ENCODE peak calls at places on chromosome 10, in ten cellular contexts. One of them, this sample, is unnamed.

GRCh38 chr10:12348870-12349627 is at the start of gene CAMK1D:
- DNase-seq in uterus: peak
- DNase-seq in activated CD4-positive, alpha-beta memory T cell treated with anti-CD3 and anti-CD28 coated beads for 36 hours: peak
- DNase-seq in nephron progenitor cell: peak
- DNase-seq in NCI-H2171 treated with DMSO at 0.1 percent for 48 hours: peak
- DNase-seq in AG10803: peak
- DNase-seq in CD8-positive, alpha-beta memory T cell: peak
- DNase-seq in GM10248: peak
- DNase-seq in posterior vena cava: peak
- DNase-seq in occipital lobe: peak
- DNase-seq in this sample: peak

GRCh38 chr10:67327626-67328535 is 368.1 kb downstream of the CTNNA3 start:
- DNase-seq in activated CD4-positive, alpha-beta memory T cell treated with anti-CD3 and anti-CD28 coated beads for 36 hours: no peak
- DNase-seq in uterus: no peak
- DNase-seq in nephron progenitor cell: no peak
- DNase-seq in GM10248: no peak
- DNase-seq in posterior vena cava: peak
- DNase-seq in occipital lobe: no peak
- DNase-seq in CD8-positive, alpha-beta memory T cell: no peak
- DNase-seq in AG10803: no peak
- DNase-seq in NCI-H2171 treated with DMSO at 0.1 percent for 48 hours: no peak
- DNase-seq in this sample: no peak

GRCh38 chr10:61733358-61733940 is 70.7 kb downstream of the CABCOCO1 start:
- DNase-seq in GM10248: peak
- DNase-seq in uterus: peak
- DNase-seq in AG10803: peak
- DNase-seq in posterior vena cava: no peak
- DNase-seq in NCI-H2171 treated with DMSO at 0.1 percent for 48 hours: peak
- DNase-seq in nephron progenitor cell: peak
- DNase-seq in occipital lobe: no peak
- DNase-seq in activated CD4-positive, alpha-beta memory T cell treated with anti-CD3 and anti-CD28 coated beads for 36 hours: peak
- DNase-seq in CD8-positive, alpha-beta memory T cell: no peak
- DNase-seq in this sample: peak

GRCh38 chr10:69731184-69731583 is 70.5 kb upstream of the COL13A1 start:
- DNase-seq in NCI-H2171 treated with DMSO at 0.1 percent for 48 hours: no peak
- DNase-seq in uterus: no peak
- DNase-seq in posterior vena cava: peak
- DNase-seq in GM10248: no peak
- DNase-seq in nephron progenitor cell: no peak
- DNase-seq in activated CD4-positive, alpha-beta memory T cell treated with anti-CD3 and anti-CD28 coated beads for 36 hours: no peak
- DNase-seq in AG10803: peak
- DNase-seq in occipital lobe: no peak
- DNase-seq in CD8-positive, alpha-beta memory T cell: no peak
- DNase-seq in this sample: no peak

GRCh38 chr10:5588603-5589002 is 63.8 kb downstream of the CALML3 start:
- DNase-seq in CD8-positive, alpha-beta memory T cell: no peak
- DNase-seq in GM10248: no peak
- DNase-seq in posterior vena cava: peak
- DNase-seq in AG10803: no peak
- DNase-seq in NCI-H2171 treated with DMSO at 0.1 percent for 48 hours: no peak
- DNase-seq in nephron progenitor cell: no peak
- DNase-seq in uterus: no peak
- DNase-seq in occipital lobe: no peak
- DNase-seq in activated CD4-positive, alpha-beta memory T cell treated with anti-CD3 and anti-CD28 coated beads for 36 hours: no peak
- DNase-seq in this sample: no peak

GRCh38 chr10:76403876-76404275 is 972.5 kb downstream of the LRMDA start:
- DNase-seq in GM10248: no peak
- DNase-seq in AG10803: peak
- DNase-seq in posterior vena cava: no peak
- DNase-seq in uterus: no peak
- DNase-seq in occipital lobe: no peak
- DNase-seq in activated CD4-positive, alpha-beta memory T cell treated with anti-CD3 and anti-CD28 coated beads for 36 hours: no peak
- DNase-seq in CD8-positive, alpha-beta memory T cell: no peak
- DNase-seq in NCI-H2171 treated with DMSO at 0.1 percent for 48 hours: no peak
- DNase-seq in nephron progenitor cell: no peak
- DNase-seq in this sample: peak

GRCh38 chr10:34651796-34652195 is 163.3 kb downstream of the PARD3 start:
- DNase-seq in NCI-H2171 treated with DMSO at 0.1 percent for 48 hours: no peak
- DNase-seq in occipital lobe: no peak
- DNase-seq in GM10248: no peak
- DNase-seq in activated CD4-positive, alpha-beta memory T cell treated with anti-CD3 and anti-CD28 coated beads for 36 hours: no peak
- DNase-seq in nephron progenitor cell: no peak
- DNase-seq in AG10803: peak
- DNase-seq in posterior vena cava: no peak
- DNase-seq in uterus: no peak
- DNase-seq in CD8-positive, alpha-beta memory T cell: no peak
- DNase-seq in this sample: no peak

GRCh38 chr10:30645340-30645827 is 15.8 kb upstream of the LYZL2 start:
- DNase-seq in uterus: no peak
- DNase-seq in GM10248: no peak
- DNase-seq in NCI-H2171 treated with DMSO at 0.1 percent for 48 hours: peak
- DNase-seq in posterior vena cava: no peak
- DNase-seq in activated CD4-positive, alpha-beta memory T cell treated with anti-CD3 and anti-CD28 coated beads for 36 hours: peak
- DNase-seq in AG10803: peak
- DNase-seq in nephron progenitor cell: peak
- DNase-seq in occipital lobe: no peak
- DNase-seq in CD8-positive, alpha-beta memory T cell: no peak
- DNase-seq in this sample: peak

GRCh38 chr10:2925631-2926030 is 141.7 kb upstream of the PFKP start:
- DNase-seq in NCI-H2171 treated with DMSO at 0.1 percent for 48 hours: no peak
- DNase-seq in uterus: peak
- DNase-seq in occipital lobe: no peak
- DNase-seq in nephron progenitor cell: no peak
- DNase-seq in AG10803: peak
- DNase-seq in posterior vena cava: peak
- DNase-seq in activated CD4-positive, alpha-beta memory T cell treated with anti-CD3 and anti-CD28 coated beads for 36 hours: no peak
- DNase-seq in GM10248: no peak
- DNase-seq in CD8-positive, alpha-beta memory T cell: no peak
- DNase-seq in this sample: no peak

GRCh38 chr10:21751341-21752310 is 217.6 kb downstream of the MLLT10 start:
- DNase-seq in nephron progenitor cell: no peak
- DNase-seq in occipital lobe: no peak
- DNase-seq in NCI-H2171 treated with DMSO at 0.1 percent for 48 hours: no peak
- DNase-seq in CD8-positive, alpha-beta memory T cell: no peak
- DNase-seq in AG10803: no peak
- DNase-seq in activated CD4-positive, alpha-beta memory T cell treated with anti-CD3 and anti-CD28 coated beads for 36 hours: no peak
- DNase-seq in GM10248: no peak
- DNase-seq in posterior vena cava: no peak
- DNase-seq in uterus: no peak
- DNase-seq in this sample: no peak

GRCh38 chr10:15791816-15792524 is 68.3 kb downstream of the MINDY3 start:
- DNase-seq in posterior vena cava: no peak
- DNase-seq in uterus: peak
- DNase-seq in nephron progenitor cell: peak
- DNase-seq in CD8-positive, alpha-beta memory T cell: no peak
- DNase-seq in occipital lobe: no peak
- DNase-seq in activated CD4-positive, alpha-beta memory T cell treated with anti-CD3 and anti-CD28 coated beads for 36 hours: no peak
- DNase-seq in AG10803: peak
- DNase-seq in NCI-H2171 treated with DMSO at 0.1 percent for 48 hours: no peak
- DNase-seq in GM10248: no peak
- DNase-seq in this sample: no peak

GRCh38 chr10:89466599-89467035 is 52.2 kb downstream of the IFIT5 start:
- DNase-seq in NCI-H2171 treated with DMSO at 0.1 percent for 48 hours: no peak
- DNase-seq in uterus: no peak
- DNase-seq in posterior vena cava: no peak
- DNase-seq in nephron progenitor cell: peak
- DNase-seq in activated CD4-positive, alpha-beta memory T cell treated with anti-CD3 and anti-CD28 coated beads for 36 hours: no peak
- DNase-seq in AG10803: peak
- DNase-seq in CD8-positive, alpha-beta memory T cell: no peak
- DNase-seq in occipital lobe: no peak
- DNase-seq in GM10248: no peak
- DNase-seq in this sample: peak

GRCh38 chr10:4981722-4982471 is 18.7 kb downstream of the AKR1C1 start:
- DNase-seq in occipital lobe: no peak
- DNase-seq in posterior vena cava: no peak
- DNase-seq in NCI-H2171 treated with DMSO at 0.1 percent for 48 hours: peak
- DNase-seq in nephron progenitor cell: peak
- DNase-seq in GM10248: peak
- DNase-seq in AG10803: peak
- DNase-seq in uterus: peak
- DNase-seq in activated CD4-positive, alpha-beta memory T cell treated with anti-CD3 and anti-CD28 coated beads for 36 hours: no peak
- DNase-seq in CD8-positive, alpha-beta memory T cell: no peak
- DNase-seq in this sample: peak

GRCh38 chr10:53223846-53224245 is 451.3 kb upstream of the MBL2 start:
- DNase-seq in occipital lobe: no peak
- DNase-seq in nephron progenitor cell: peak
- DNase-seq in activated CD4-positive, alpha-beta memory T cell treated with anti-CD3 and anti-CD28 coated beads for 36 hours: no peak
- DNase-seq in posterior vena cava: no peak
- DNase-seq in NCI-H2171 treated with DMSO at 0.1 percent for 48 hours: peak
- DNase-seq in CD8-positive, alpha-beta memory T cell: no peak
- DNase-seq in AG10803: no peak
- DNase-seq in GM10248: no peak
- DNase-seq in uterus: no peak
- DNase-seq in this sample: no peak

GRCh38 chr10:47364366-47364765 is 16.2 kb downstream of the RBP3 start:
- DNase-seq in occipital lobe: no peak
- DNase-seq in CD8-positive, alpha-beta memory T cell: no peak
- DNase-seq in GM10248: no peak
- DNase-seq in uterus: no peak
- DNase-seq in posterior vena cava: peak
- DNase-seq in nephron progenitor cell: no peak
- DNase-seq in activated CD4-positive, alpha-beta memory T cell treated with anti-CD3 and anti-CD28 coated beads for 36 hours: no peak
- DNase-seq in AG10803: no peak
- DNase-seq in NCI-H2171 treated with DMSO at 0.1 percent for 48 hours: peak
- DNase-seq in this sample: no peak

GRCh38 chr10:110350812-110351211 is 46.1 kb upstream of the SMNDC1 start:
- DNase-seq in NCI-H2171 treated with DMSO at 0.1 percent for 48 hours: no peak
- DNase-seq in CD8-positive, alpha-beta memory T cell: no peak
- DNase-seq in occipital lobe: no peak
- DNase-seq in posterior vena cava: no peak
- DNase-seq in nephron progenitor cell: no peak
- DNase-seq in GM10248: no peak
- DNase-seq in AG10803: no peak
- DNase-seq in activated CD4-positive, alpha-beta memory T cell treated with anti-CD3 and anti-CD28 coated beads for 36 hours: no peak
- DNase-seq in uterus: no peak
- DNase-seq in this sample: no peak

GRCh38 chr10:19843487-19843886 is 27.3 kb downstream of the PLXDC2 start:
- DNase-seq in activated CD4-positive, alpha-beta memory T cell treated with anti-CD3 and anti-CD28 coated beads for 36 hours: no peak
- DNase-seq in GM10248: no peak
- DNase-seq in occipital lobe: no peak
- DNase-seq in CD8-positive, alpha-beta memory T cell: no peak
- DNase-seq in NCI-H2171 treated with DMSO at 0.1 percent for 48 hours: no peak
- DNase-seq in uterus: no peak
- DNase-seq in AG10803: no peak
- DNase-seq in nephron progenitor cell: no peak
- DNase-seq in posterior vena cava: no peak
- DNase-seq in this sample: no peak

GRCh38 chr10:25934673-25935139 is 677 bp downstream of the MYO3A start:
- DNase-seq in AG10803: no peak
- DNase-seq in GM10248: peak
- DNase-seq in uterus: no peak
- DNase-seq in NCI-H2171 treated with DMSO at 0.1 percent for 48 hours: peak
- DNase-seq in occipital lobe: no peak
- DNase-seq in activated CD4-positive, alpha-beta memory T cell treated with anti-CD3 and anti-CD28 coated beads for 36 hours: peak
- DNase-seq in nephron progenitor cell: peak
- DNase-seq in posterior vena cava: no peak
- DNase-seq in CD8-positive, alpha-beta memory T cell: no peak
- DNase-seq in this sample: no peak

GRCh38 chr10:78178940-78179339 is 145.3 kb downstream of the RPS24 start:
- DNase-seq in GM10248: no peak
- DNase-seq in CD8-positive, alpha-beta memory T cell: no peak
- DNase-seq in NCI-H2171 treated with DMSO at 0.1 percent for 48 hours: no peak
- DNase-seq in AG10803: no peak
- DNase-seq in occipital lobe: no peak
- DNase-seq in nephron progenitor cell: no peak
- DNase-seq in posterior vena cava: no peak
- DNase-seq in activated CD4-positive, alpha-beta memory T cell treated with anti-CD3 and anti-CD28 coated beads for 36 hours: no peak
- DNase-seq in uterus: no peak
- DNase-seq in this sample: peak

GRCh38 chr10:12067336-12067735 is 1.4 kb upstream of the DHTKD1 start:
- DNase-seq in nephron progenitor cell: no peak
- DNase-seq in activated CD4-positive, alpha-beta memory T cell treated with anti-CD3 and anti-CD28 coated beads for 36 hours: no peak
- DNase-seq in posterior vena cava: no peak
- DNase-seq in CD8-positive, alpha-beta memory T cell: no peak
- DNase-seq in AG10803: peak
- DNase-seq in occipital lobe: no peak
- DNase-seq in uterus: no peak
- DNase-seq in GM10248: no peak
- DNase-seq in NCI-H2171 treated with DMSO at 0.1 percent for 48 hours: no peak
- DNase-seq in this sample: peak

GRCh38 chr10:43702936-43703281 is 54.2 kb upstream of the ZNF32 start:
- DNase-seq in activated CD4-positive, alpha-beta memory T cell treated with anti-CD3 and anti-CD28 coated beads for 36 hours: no peak
- DNase-seq in nephron progenitor cell: no peak
- DNase-seq in posterior vena cava: no peak
- DNase-seq in GM10248: no peak
- DNase-seq in AG10803: no peak
- DNase-seq in uterus: no peak
- DNase-seq in occipital lobe: no peak
- DNase-seq in NCI-H2171 treated with DMSO at 0.1 percent for 48 hours: no peak
- DNase-seq in CD8-positive, alpha-beta memory T cell: no peak
- DNase-seq in this sample: no peak

GRCh38 chr10:86688398-86688921 is 20.1 kb downstream of the LDB3 start:
- DNase-seq in CD8-positive, alpha-beta memory T cell: peak
- DNase-seq in occipital lobe: peak
- DNase-seq in AG10803: peak
- DNase-seq in uterus: peak
- DNase-seq in posterior vena cava: no peak
- DNase-seq in nephron progenitor cell: peak
- DNase-seq in GM10248: peak
- DNase-seq in activated CD4-positive, alpha-beta memory T cell treated with anti-CD3 and anti-CD28 coated beads for 36 hours: peak
- DNase-seq in NCI-H2171 treated with DMSO at 0.1 percent for 48 hours: peak
- DNase-seq in this sample: peak

GRCh38 chr10:8360365-8360764 is 305.9 kb downstream of the GATA3 start:
- DNase-seq in occipital lobe: no peak
- DNase-seq in posterior vena cava: no peak
- DNase-seq in AG10803: no peak
- DNase-seq in nephron progenitor cell: no peak
- DNase-seq in GM10248: no peak
- DNase-seq in NCI-H2171 treated with DMSO at 0.1 percent for 48 hours: no peak
- DNase-seq in uterus: no peak
- DNase-seq in activated CD4-positive, alpha-beta memory T cell treated with anti-CD3 and anti-CD28 coated beads for 36 hours: no peak
- DNase-seq in CD8-positive, alpha-beta memory T cell: peak
- DNase-seq in this sample: no peak

GRCh38 chr10:109912335-109913282 is 10.7 kb downstream of the XPNPEP1 start:
- DNase-seq in AG10803: peak
- DNase-seq in GM10248: peak
- DNase-seq in uterus: no peak
- DNase-seq in NCI-H2171 treated with DMSO at 0.1 percent for 48 hours: peak
- DNase-seq in CD8-positive, alpha-beta memory T cell: no peak
- DNase-seq in activated CD4-positive, alpha-beta memory T cell treated with anti-CD3 and anti-CD28 coated beads for 36 hours: no peak
- DNase-seq in occipital lobe: no peak
- DNase-seq in nephron progenitor cell: no peak
- DNase-seq in posterior vena cava: no peak
- DNase-seq in this sample: peak

GRCh38 chr10:90787906-90788491 is 69.8 kb downstream of the HTR7 start:
- DNase-seq in posterior vena cava: no peak
- DNase-seq in uterus: no peak
- DNase-seq in GM10248: no peak
- DNase-seq in NCI-H2171 treated with DMSO at 0.1 percent for 48 hours: peak
- DNase-seq in activated CD4-positive, alpha-beta memory T cell treated with anti-CD3 and anti-CD28 coated beads for 36 hours: peak
- DNase-seq in CD8-positive, alpha-beta memory T cell: no peak
- DNase-seq in AG10803: peak
- DNase-seq in occipital lobe: no peak
- DNase-seq in nephron progenitor cell: peak
- DNase-seq in this sample: peak

GRCh38 chr10:86357676-86358075 is 8.9 kb downstream of the GRID1 start:
- DNase-seq in nephron progenitor cell: no peak
- DNase-seq in AG10803: no peak
- DNase-seq in GM10248: no peak
- DNase-seq in CD8-positive, alpha-beta memory T cell: no peak
- DNase-seq in occipital lobe: no peak
- DNase-seq in NCI-H2171 treated with DMSO at 0.1 percent for 48 hours: no peak
- DNase-seq in activated CD4-positive, alpha-beta memory T cell treated with anti-CD3 and anti-CD28 coated beads for 36 hours: no peak
- DNase-seq in uterus: no peak
- DNase-seq in posterior vena cava: peak
- DNase-seq in this sample: no peak

GRCh38 chr10:43294241-43294658 is 27.4 kb upstream of the RASGEF1A start:
- DNase-seq in posterior vena cava: no peak
- DNase-seq in occipital lobe: no peak
- DNase-seq in activated CD4-positive, alpha-beta memory T cell treated with anti-CD3 and anti-CD28 coated beads for 36 hours: peak
- DNase-seq in NCI-H2171 treated with DMSO at 0.1 percent for 48 hours: no peak
- DNase-seq in GM10248: no peak
- DNase-seq in nephron progenitor cell: no peak
- DNase-seq in AG10803: no peak
- DNase-seq in CD8-positive, alpha-beta memory T cell: peak
- DNase-seq in uterus: no peak
- DNase-seq in this sample: no peak

GRCh38 chr10:3040069-3040468 is 27.3 kb upstream of the PFKP start:
- DNase-seq in posterior vena cava: no peak
- DNase-seq in nephron progenitor cell: no peak
- DNase-seq in GM10248: no peak
- DNase-seq in CD8-positive, alpha-beta memory T cell: no peak
- DNase-seq in AG10803: no peak
- DNase-seq in uterus: no peak
- DNase-seq in occipital lobe: no peak
- DNase-seq in NCI-H2171 treated with DMSO at 0.1 percent for 48 hours: no peak
- DNase-seq in activated CD4-positive, alpha-beta memory T cell treated with anti-CD3 and anti-CD28 coated beads for 36 hours: no peak
- DNase-seq in this sample: no peak